ENCODE peak calls at places on chromosomes 1 and 21, in four cellular contexts. R is CD4-positive, CD25-positive, alpha-beta regulatory T cell; I is kidney tubule cell; E is GM04503. Y is an unnamed sample.

GRCh38 chr1:200154069-200154767 is 126.7 kb downstream of the NR5A2 start:
- DNase-seq in R (peak; percentile 67), I (no peak), E (no peak), Y (peak; percentile 70)

GRCh38 chr1:18109756-18110597 is 2.4 kb downstream of the IGSF21 start:
- DNase-seq in R (no peak), I (peak; percentile 10), E (no peak), Y (no peak)

GRCh38 chr1:235207202-235207565 is 46.1 kb upstream of the RBM34 start:
- DNase-seq in R (peak; percentile 67), I (no peak), E (no peak), Y (no peak)

GRCh38 chr1:166910396-166910994 is 34.4 kb upstream of the TADA1 start:
- DNase-seq in R (peak; percentile 77), I (peak; percentile 94), E (peak; percentile 21), Y (peak; percentile 73)

GRCh38 chr1:155834296-155834926 is 22.6 kb downstream of the GON4L start:
- DNase-seq in R (no peak), I (peak; percentile 57), E (peak; percentile 32), Y (no peak)

GRCh38 chr1:19665044-19665455 is 375 bp downstream of the HTR6 start:
- DNase-seq in R (no peak), I (no peak), E (no peak), Y (no peak)

GRCh38 chr21:43868461-43868860 is 3.4 kb downstream of the AGPAT3 start:
- DNase-seq in R (no peak), I (peak; percentile 66), E (no peak), Y (no peak)

GRCh38 chr1:24892188-24893153 is 37.6 kb downstream of the RUNX3 start:
- DNase-seq in R (no peak), I (no peak), E (no peak), Y (no peak)

GRCh38 chr1:17635811-17636210 is 96.3 kb downstream of the ARHGEF10L start:
- DNase-seq in R (no peak), I (no peak), E (no peak), Y (peak; percentile 79)

GRCh38 chr1:217889401-217889800 is 258.3 kb downstream of the SPATA17 start:
- DNase-seq in R (no peak), I (peak; percentile 7), E (no peak), Y (no peak)

GRCh38 chr1:22452401-22452963 is 831 bp downstream of the ZBTB40 start:
- DNase-seq in R (no peak), I (peak; percentile 31), E (peak; percentile 42), Y (no peak)

GRCh38 chr1:152112101-152112884 is 3.0 kb downstream of the TCHH start:
- DNase-seq in R (no peak), I (peak; percentile 36), E (no peak), Y (peak; percentile 11)

GRCh38 chr1:42998381-42998780 is 39.7 kb upstream of the SLC2A1 start:
- DNase-seq in R (no peak), I (no peak), E (peak; percentile 50), Y (no peak)

GRCh38 chr21:45849651-45850050 is 131.9 kb upstream of the COL6A1 start:
- DNase-seq in R (no peak), I (no peak), E (no peak), Y (no peak)

GRCh38 chr1:44044071-44044801 is 13.0 kb upstream of the SLC6A9 start:
- DNase-seq in R (no peak), I (peak; percentile 69), E (no peak), Y (no peak)

GRCh38 chr1:85303440-85304162 is 27.2 kb upstream of the BCL10 start:
- DNase-seq in R (no peak), I (no peak), E (no peak), Y (no peak)

GRCh38 chr1:184486761-184487445 is 100.1 kb downstream of the C1orf21 start:
- DNase-seq in R (no peak), I (no peak), E (no peak), Y (no peak)

GRCh38 chr1:93938461-93939145 is 29.4 kb upstream of the GCLM start:
- DNase-seq in R (no peak), I (no peak), E (no peak), Y (no peak)

GRCh38 chr1:89739013-89739843 is 81.6 kb upstream of the LRRC8D start:
- DNase-seq in R (no peak), I (peak; percentile 81), E (no peak), Y (no peak)

GRCh38 chr1:13540871-13541270 is 27.1 kb upstream of the LRRC38 start:
- DNase-seq in R (no peak), I (no peak), E (no peak), Y (no peak)

GRCh38 chr1:221078260-221078965 is 199.2 kb downstream of the HLX start:
- DNase-seq in R (no peak), I (peak; percentile 11), E (no peak), Y (no peak)

GRCh38 chr1:206687915-206688442 is 3.3 kb downstream of the MAPKAPK2 start:
- DNase-seq in R (no peak), I (peak; percentile 58), E (no peak), Y (no peak)

GRCh38 chr1:201676651-201677050 is 137.7 kb downstream of the NAV1 start:
- DNase-seq in R (no peak), I (no peak), E (no peak), Y (no peak)

GRCh38 chr1:214327519-214327918 is 46.6 kb downstream of the SMYD2 start:
- DNase-seq in R (no peak), I (no peak), E (no peak), Y (no peak)

GRCh38 chr1:200890818-200891773 is 3.6 kb upstream of the INAVA start:
- DNase-seq in R (peak; percentile 20), I (peak; percentile 76), E (peak; percentile 5), Y (peak; percentile 43)

GRCh38 chr1:143689781-143690180 is 282.0 kb downstream of the FAM72C start:
- DNase-seq in R (no peak), I (no peak), E (no peak), Y (no peak)

GRCh38 chr1:156676820-156677615 is at the start of gene NES:
- DNase-seq in R (no peak), I (no peak), E (no peak), Y (peak; percentile 65)

GRCh38 chr1:114764689-114765088 is 6.9 kb upstream of the CSDE1 start:
- DNase-seq in R (no peak), I (no peak), E (no peak), Y (no peak)

GRCh38 chr1:247273013-247273412 is 17.1 kb downstream of the VN1R5 start:
- DNase-seq in R (no peak), I (no peak), E (no peak), Y (no peak)

GRCh38 chr1:223765036-223765718 is 52.8 kb downstream of the CAPN2 start:
- DNase-seq in R (no peak), I (peak; percentile 52), E (no peak), Y (no peak)

GRCh38 chr1:115679141-115679611 is 37.4 kb downstream of the VANGL1 start:
- DNase-seq in R (no peak), I (peak; percentile 51), E (peak; percentile 30), Y (no peak)

GRCh38 chr1:26686795-26687194 is 9.0 kb upstream of the ARID1A start:
- DNase-seq in R (no peak), I (no peak), E (no peak), Y (no peak)

GRCh38 chr1:2194898-2195673 is 514 bp upstream of the FAAP20 start:
- DNase-seq in R (peak; percentile 93), I (peak; percentile 89), E (no peak), Y (peak; percentile 85)

GRCh38 chr1:29436386-29436785 is 200.1 kb downstream of the PTPRU start:
- DNase-seq in R (no peak), I (no peak), E (no peak), Y (no peak)

GRCh38 chr1:29381426-29381825 is 145.1 kb downstream of the PTPRU start:
- DNase-seq in R (no peak), I (no peak), E (no peak), Y (no peak)

GRCh38 chr1:155873860-155874259 is 14.5 kb downstream of the SYT11 start:
- DNase-seq in R (no peak), I (peak; percentile 64), E (no peak), Y (no peak)

GRCh38 chr1:180181996-180182675 is 27.5 kb downstream of the QSOX1 start:
- DNase-seq in R (no peak), I (no peak), E (no peak), Y (no peak)

GRCh38 chr1:160952129-160952510 is 2.5 kb downstream of the ITLN2 start:
- DNase-seq in R (no peak), I (no peak), E (no peak), Y (no peak)

GRCh38 chr1:85494957-85495266 is 30.0 kb upstream of the DDAH1 start:
- DNase-seq in R (no peak), I (peak; percentile 28), E (no peak), Y (no peak)

Y was measured in B cell.